ENCODE peak calls at places on chromosomes 11 and 22, in four cellular contexts. A is NAMALWA; G is T-cell; L is stimulated activated naive CD8-positive, alpha-beta T cell treated with anti-CD3 and anti-CD28 coated beads, Interleukin-15, amount 100 ng/mL, for 72 hours. D is an unnamed sample.

GRCh38 chr22:38758276-38758945 is 2.6 kb upstream of the SUN2 start:
- DNase-seq in A (no peak), G (peak), L (peak), D (no peak)

GRCh38 chr22:24338701-24339451 is 68.2 kb downstream of the SPECC1L start:
- DNase-seq in A (no peak), G (no peak), L (no peak), D (peak)

GRCh38 chr11:64053699-64054098 is 18.0 kb downstream of the FLRT1 start:
- DNase-seq in A (no peak), G (no peak), L (no peak), D (no peak)

GRCh38 chr11:111949519-111950426 is 12.6 kb downstream of the DIXDC1 start:
- DNase-seq in A (no peak), G (no peak), L (no peak), D (peak)

GRCh38 chr22:39728236-39728860 is 157.8 kb downstream of the CACNA1I start:
- DNase-seq in A (no peak), G (no peak), L (no peak), D (no peak)

GRCh38 chr11:125429174-125429707 is 66.8 kb downstream of the FEZ1 start:
- DNase-seq in A (peak), G (peak), L (peak), D (peak)

GRCh38 chr22:17789379-17790200 is 15.3 kb upstream of the BID start:
- DNase-seq in A (no peak), G (no peak), L (no peak), D (no peak)

GRCh38 chr11:111444040-111444439 is 65.0 kb upstream of the POU2AF1 start:
- DNase-seq in A (no peak), G (no peak), L (no peak), D (no peak)

GRCh38 chr22:37870273-37870672 is 21.1 kb downstream of the EIF3L start:
- DNase-seq in A (no peak), G (no peak), L (no peak), D (no peak)

GRCh38 chr11:130156108-130157022 is 3.2 kb upstream of the ST14 start:
- DNase-seq in A (peak), G (no peak), L (no peak), D (peak)

GRCh38 chr11:7595016-7595869 is 78.1 kb downstream of the CYB5R2 start:
- DNase-seq in A (no peak), G (no peak), L (no peak), D (no peak)

GRCh38 chr22:23565288-23565941 is 14.7 kb downstream of the IGLL1 start:
- DNase-seq in A (peak), G (peak), L (no peak), D (no peak)

GRCh38 chr11:63564056-63564784 is 1.0 kb upstream of the PLAAT2 start:
- DNase-seq in A (peak), G (no peak), L (peak), D (no peak)

GRCh38 chr22:29231971-29232959 is 26.6 kb downstream of the EMID1 start:
- DNase-seq in A (no peak), G (no peak), L (no peak), D (no peak)

GRCh38 chr22:45731798-45732495 is 60.3 kb downstream of the ATXN10 start:
- DNase-seq in A (peak), G (no peak), L (no peak), D (peak)

GRCh38 chr11:64342869-64343739 is 3.1 kb downstream of the CCDC88B start:
- DNase-seq in A (no peak), G (no peak), L (no peak), D (no peak)

GRCh38 chr22:20019661-20020532 is 1.0 kb upstream of the TANGO2 start:
- DNase-seq in A (no peak), G (no peak), L (no peak), D (no peak)

D was measured in MV-4-11.